ENCODE peak calls at places on chromosomes 16 and 17, in ten cellular contexts. Z is esophagus squamous epithelium, V is uterus, U is cardiac muscle cell, E is AG09309, S is MCF 10A, J is brain microvascular endothelial cell, N is AG04450, A is breast epithelium, X is GM12865. T is an unnamed sample.

GRCh38 chr17:32445497-32445896 is 1.2 kb downstream of the PSMD11 start:
- DNase-seq in A (no peak), N (no peak), X (no peak), U (no peak), J (no peak), E (no peak), V (no peak), S (peak; percentile 10), Z (no peak), T (no peak)

GRCh38 chr16:47604306-47604705 is 143.2 kb downstream of the PHKB start:
- DNase-seq in V (no peak), A (no peak), U (no peak), X (no peak), J (no peak), Z (no peak), E (no peak), S (no peak), N (no peak), T (no peak)

GRCh38 chr16:50609049-50609832 is 61.0 kb downstream of the NKD1 start:
- DNase-seq in A (no peak), N (no peak), U (peak; percentile 72), E (no peak), Z (no peak), S (no peak), J (no peak), X (no peak), V (no peak), T (no peak)

GRCh38 chr17:30240177-30240576 is 4.7 kb upstream of the SLC6A4 start:
- DNase-seq in Z (no peak), U (no peak), J (no peak), E (no peak), S (no peak), N (no peak), A (no peak), V (no peak), X (no peak), T (no peak)

GRCh38 chr16:57038151-57038550 is 48.8 kb downstream of the NLRC5 start:
- DNase-seq in A (no peak), J (peak; percentile 60), V (no peak), X (no peak), Z (no peak), S (no peak), N (no peak), E (no peak), U (no peak), T (no peak)

GRCh38 chr17:67413399-67413798 is 36.3 kb downstream of the PITPNC1 start:
- DNase-seq in X (no peak), E (no peak), A (no peak), Z (no peak), V (no peak), N (no peak), J (no peak), S (peak; percentile 55), U (no peak), T (no peak)

GRCh38 chr17:73663614-73664013 is 19.4 kb upstream of the SDK2 start:
- DNase-seq in J (no peak), Z (no peak), A (no peak), S (no peak), N (no peak), X (no peak), E (no peak), U (no peak), V (no peak), T (no peak)

GRCh38 chr16:64453643-64454042 is 668.2 kb downstream of the CDH11 start:
- DNase-seq in X (no peak), Z (no peak), V (no peak), N (no peak), A (no peak), S (no peak), E (peak; percentile 23), J (peak; percentile 47), U (no peak), T (no peak)

GRCh38 chr17:29243792-29244191 is 2.9 kb upstream of the CRYBA1 start:
- DNase-seq in U (no peak), N (no peak), X (peak; percentile 45), Z (no peak), V (no peak), E (no peak), S (peak; percentile 46), J (peak; percentile 66), A (no peak), T (no peak)

GRCh38 chr17:45013021-45013997 is 38.1 kb downstream of the DCAKD start:
- DNase-seq in V (no peak), X (no peak), E (no peak), N (no peak), U (no peak), S (no peak), A (no peak), J (no peak), Z (no peak), T (no peak)

GRCh38 chr16:88702364-88703210 is 3.6 kb downstream of the RNF166 start:
- DNase-seq in S (no peak), U (no peak), X (no peak), E (no peak), J (no peak), V (no peak), Z (no peak), N (no peak), A (no peak), T (peak; percentile 86)

GRCh38 chr16:84647830-84648594 is at the start of gene KLHL36:
- DNase-seq in U (peak; percentile 67), V (peak; percentile 40), J (no peak), E (no peak), S (peak; percentile 23), X (peak; percentile 60), A (no peak), Z (no peak), N (no peak), T (peak; percentile 94)

GRCh38 chr17:17685775-17686291 is 4.6 kb downstream of the RAI1 start:
- DNase-seq in V (peak; percentile 52), N (peak; percentile 68), U (no peak), E (peak; percentile 43), J (peak; percentile 79), S (peak; percentile 94), Z (no peak), A (no peak), X (peak; percentile 53), T (no peak)

GRCh38 chr16:81251871-81252270 is 13.4 kb downstream of the BCO1 start:
- DNase-seq in V (no peak), J (peak; percentile 8), Z (no peak), X (no peak), A (no peak), N (no peak), E (no peak), S (no peak), U (peak; percentile 90), T (no peak)

DNA sequence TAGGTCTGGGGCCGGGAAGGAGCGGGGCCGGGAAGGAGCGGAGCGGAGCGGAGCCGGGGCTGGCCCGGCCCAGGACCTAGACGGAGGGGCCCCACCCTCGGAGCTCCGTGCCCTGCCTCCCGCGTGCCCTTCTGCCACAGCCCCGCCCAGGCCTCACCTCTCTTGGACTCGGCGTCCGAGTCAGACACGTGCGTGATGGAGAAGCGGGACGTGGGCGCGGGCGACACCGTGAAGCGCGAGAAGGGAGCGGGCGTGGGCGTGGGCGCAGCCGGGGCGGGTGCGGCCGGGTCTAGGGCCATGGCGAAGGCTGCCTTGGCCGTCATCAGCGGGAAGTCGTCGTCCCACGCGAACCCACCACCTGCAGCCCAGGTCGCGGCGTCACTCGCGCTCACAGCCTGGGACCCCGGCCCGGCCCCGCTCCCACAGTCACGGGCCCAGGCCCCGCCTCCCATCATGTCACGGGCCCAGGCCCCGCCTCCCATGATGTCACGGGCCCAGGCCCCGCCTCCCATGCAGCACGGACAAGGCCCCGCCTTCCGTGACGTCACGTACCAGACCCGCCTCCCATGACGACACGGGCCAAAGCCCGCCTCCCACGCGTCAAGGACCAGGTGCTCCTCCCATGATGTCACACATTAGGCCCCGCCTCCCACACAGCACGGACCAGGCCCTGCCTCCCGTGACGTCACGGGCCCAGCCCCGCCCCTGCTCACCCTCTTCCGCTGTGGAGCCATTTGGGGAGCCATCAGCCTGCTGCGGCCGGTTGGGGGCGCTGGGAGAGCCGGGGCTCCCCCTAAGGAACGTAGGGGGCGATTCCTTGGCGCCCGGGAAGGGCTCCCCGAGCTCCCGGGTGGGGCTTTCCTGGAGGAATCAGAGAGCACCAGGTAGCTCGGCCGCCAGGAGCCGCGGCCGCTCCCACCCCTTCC is 45.8 kb upstream of the PVALEF start:
- DNase-seq in Z (peak; percentile 39), N (peak; percentile 88), U (peak; percentile 80), A (peak; percentile 89), X (peak; percentile 87), S (peak; percentile 98), J (peak; percentile 92), E (peak; percentile 41), V (peak; percentile 50), T (peak; percentile 88)
- TF ChIP-seq CTCF in Z (no peak), N (peak; percentile 17), U (peak; percentile 17), A (no peak), X (no peak), S (peak; percentile 70), J (peak; percentile 19), E (no peak), V (no peak), T (no peak)

DNA sequence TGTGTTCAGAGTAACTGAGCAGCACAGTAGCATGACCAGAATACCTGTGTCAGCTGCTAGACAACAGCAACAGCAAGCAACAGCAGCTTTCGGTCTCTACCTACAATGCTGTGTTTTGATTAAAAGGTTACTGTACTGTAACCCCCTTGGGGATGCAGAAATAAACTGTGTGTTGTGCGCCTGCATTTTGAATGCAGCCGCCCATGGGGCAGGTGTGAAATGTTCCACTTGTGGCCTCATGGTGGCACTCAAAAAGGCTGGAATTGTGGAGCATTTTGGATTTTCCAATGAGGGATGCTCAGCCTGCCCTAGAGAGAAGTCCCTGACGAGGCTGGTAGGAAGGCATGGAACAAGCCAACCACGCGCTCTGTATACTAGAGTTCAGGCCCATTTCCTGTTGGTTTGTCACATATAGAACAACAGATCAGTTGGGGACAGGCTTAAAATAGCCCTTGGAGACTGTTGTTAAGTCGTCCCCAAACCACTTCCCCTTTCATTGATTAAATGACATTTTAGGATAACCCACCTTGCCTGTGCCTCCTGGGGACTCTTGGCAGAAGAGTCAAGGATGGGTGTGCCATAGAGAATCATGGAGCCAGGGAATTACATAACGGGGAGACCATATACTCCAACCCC is 27.1 kb downstream of the SCPEP1 start:
- DNase-seq in N (no peak), V (no peak), Z (no peak), X (peak; percentile 87), U (peak; percentile 36), A (no peak), J (no peak), E (no peak), S (no peak), T (no peak)
- TF ChIP-seq CTCF in N (no peak), V (no peak), Z (no peak), X (peak; percentile 12), U (peak; percentile 9), A (peak; percentile 26), J (peak; percentile 18), E (peak; percentile 2), S (peak; percentile 3), T (peak; percentile 6)

GRCh38 chr17:79991140-79991923 is 44.3 kb downstream of the TBC1D16 start:
- DNase-seq in N (peak; percentile 43), A (peak; percentile 87), S (peak; percentile 75), J (peak; percentile 67), U (peak; percentile 86), Z (no peak), E (peak; percentile 25), X (peak; percentile 69), V (peak; percentile 78), T (peak; percentile 96)
- TF ChIP-seq CTCF in N (peak; percentile 59), A (no peak), S (peak; percentile 73), J (peak; percentile 71), U (peak; percentile 37), Z (peak; percentile 74), E (peak; percentile 73), X (peak; percentile 42), V (peak; percentile 46), T (peak; percentile 20)

DNA sequence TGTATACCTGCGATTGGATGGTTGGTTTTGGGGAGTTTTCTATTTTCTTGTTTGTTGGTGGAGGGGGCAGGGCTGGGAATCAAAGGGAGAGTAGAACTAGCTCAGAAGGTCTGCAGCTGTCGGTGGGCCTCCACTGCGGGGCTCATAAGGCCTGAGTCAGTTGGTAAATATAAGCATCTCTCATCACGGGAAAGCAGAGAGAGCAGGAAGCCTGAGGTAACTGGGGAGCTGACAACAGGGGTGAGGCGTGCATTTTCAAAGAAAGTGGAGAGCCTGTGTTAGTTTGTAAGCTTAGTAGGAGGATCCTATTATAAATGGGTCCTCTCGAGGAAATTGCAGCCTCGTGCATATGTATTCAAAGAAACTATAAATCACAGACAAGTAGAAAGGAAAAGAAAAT is 221.1 kb upstream of the CDH13 start:
- DNase-seq in J (no peak), E (no peak), X (no peak), S (no peak), V (no peak), U (no peak), N (no peak), A (no peak), Z (no peak), T (no peak)
- TF ChIP-seq CTCF in J (no peak), E (no peak), X (no peak), S (no peak), V (no peak), U (no peak), N (no peak), A (no peak), Z (no peak), T (no peak)

T was measured in spleen.